ENCODE peak calls at places on chromosomes 16 and 17, in nine cellular contexts. F is CD8-positive, alpha-beta T cell; K is suprapubic skin; P is GM23248; O is epithelial cell of esophagus; I is bronchial epithelial cell; S is AG09309; B is heart left ventricle; Z is astrocyte of the spinal cord. U is an unnamed sample.
A peak's percentile ranks its signal among the peaks of the same experiment; 100 is the strongest.

GRCh38 chr16:48323783-48324775 is 61.1 kb downstream of the SIAH1 start:
- DNase-seq in K (no peak), S (no peak), B (no peak), F (no peak), I (no peak), P (peak; percentile 42), O (no peak), Z (no peak), U (no peak)

GRCh38 chr17:72419866-72420774 is 299.3 kb downstream of the SOX9 start:
- DNase-seq in S (no peak), B (no peak), P (peak; percentile 12), I (no peak), Z (peak; percentile 56), F (no peak), K (no peak), O (no peak), U (no peak)

GRCh38 chr16:27489421-27489820 is 60.3 kb downstream of the GTF3C1 start:
- DNase-seq in S (no peak), B (no peak), Z (no peak), I (no peak), F (no peak), O (no peak), P (no peak), K (no peak), U (no peak)

GRCh38 chr16:47644166-47644565 is 183.0 kb downstream of the PHKB start:
- DNase-seq in O (peak; percentile 52), K (no peak), B (peak; percentile 27), Z (peak; percentile 94), P (peak; percentile 78), S (peak; percentile 43), I (peak; percentile 51), F (no peak), U (no peak)

GRCh38 chr16:85180047-85180878 is 68.0 kb upstream of the CIBAR2 start:
- DNase-seq in Z (no peak), F (no peak), I (no peak), P (no peak), S (no peak), O (no peak), B (no peak), K (no peak), U (no peak)

GRCh38 chr16:73057369-73058210 is 9.7 kb upstream of the ZFHX3 start:
- DNase-seq in O (peak; percentile 35), P (peak; percentile 69), F (no peak), K (no peak), I (no peak), S (no peak), Z (no peak), B (peak; percentile 40), U (no peak)

GRCh38 chr17:63426917-63427308 is 19.2 kb downstream of the CYB561 start:
- DNase-seq in Z (no peak), O (no peak), I (no peak), B (no peak), K (no peak), P (no peak), S (no peak), F (no peak), U (no peak)

GRCh38 chr17:30933966-30934365 is 12.2 kb downstream of the ADAP2 start:
- DNase-seq in K (no peak), O (no peak), P (no peak), I (peak; percentile 14), F (no peak), Z (no peak), S (no peak), B (no peak), U (no peak)

GRCh38 chr17:18257747-18258355 is 687 bp downstream of the FLII start:
- DNase-seq in O (peak; percentile 62), B (peak; percentile 75), Z (peak; percentile 66), P (peak; percentile 94), I (peak; percentile 39), F (no peak), K (peak; percentile 89), S (no peak), U (no peak)

GRCh38 chr16:85637061-85637807 is 24.1 kb downstream of the GSE1 start:
- DNase-seq in F (no peak), B (no peak), O (no peak), S (no peak), K (no peak), P (no peak), I (no peak), Z (no peak), U (no peak)

GRCh38 chr16:15444264-15444663 is 9.9 kb downstream of the BMERB1 start:
- DNase-seq in Z (no peak), K (no peak), O (no peak), P (no peak), B (no peak), F (no peak), S (no peak), I (no peak), U (no peak)

GRCh38 chr17:37742762-37743611 is 1.9 kb downstream of the HNF1B start:
- DNase-seq in S (no peak), F (no peak), K (no peak), P (peak; percentile 29), I (no peak), O (no peak), B (no peak), Z (no peak), U (no peak)

GRCh38 chr16:51734220-51734619 is 583.1 kb upstream of the SALL1 start:
- DNase-seq in F (no peak), S (no peak), B (no peak), P (no peak), Z (no peak), I (no peak), K (no peak), O (no peak), U (no peak)

GRCh38 chr16:16915771-16916170 is 536.8 kb downstream of the NPIPA7 start:
- DNase-seq in Z (no peak), B (no peak), K (no peak), O (no peak), S (no peak), F (no peak), I (no peak), P (no peak), U (no peak)

GRCh38 chr17:4314179-4314578 is 50.4 kb upstream of the ANKFY1 start:
- DNase-seq in B (no peak), I (no peak), P (no peak), K (no peak), O (no peak), S (no peak), Z (no peak), F (no peak), U (no peak)

GRCh38 chr17:16465861-16466338 is 26.1 kb downstream of the LRRC75A start:
- DNase-seq in I (no peak), S (no peak), B (no peak), K (no peak), Z (no peak), F (no peak), O (no peak), P (no peak), U (no peak)

GRCh38 chr16:75566889-75567255 is 693 bp downstream of the GABARAPL2 start:
- DNase-seq in Z (no peak), K (no peak), S (no peak), P (peak; percentile 58), I (no peak), B (no peak), O (peak; percentile 17), F (no peak), U (no peak)

GRCh38 chr17:59451706-59452105 is 113.7 kb upstream of the DHX40 start:
- DNase-seq in S (no peak), F (no peak), I (peak; percentile 90), K (no peak), B (no peak), Z (peak; percentile 58), O (peak; percentile 96), P (peak; percentile 88), U (no peak)

GRCh38 chr17:2794116-2794803 is 2.0 kb upstream of the RAP1GAP2 start:
- DNase-seq in I (no peak), S (no peak), O (no peak), F (no peak), P (no peak), K (no peak), Z (no peak), B (no peak), U (no peak)
- H3K4me3 ChIP-seq in I (no peak overlapping the region), S (no peak overlapping the region), O (no peak overlapping the region), F (peak overlapping the region; percentile 7), P (no peak overlapping the region), K (no peak overlapping the region), Z (no peak overlapping the region), B (no peak overlapping the region), U (no peak overlapping the region)

GRCh38 chr16:89114159-89114981 is 20.7 kb downstream of the ACSF3 start:
- DNase-seq in O (peak; percentile 21), K (no peak), Z (peak; percentile 24), I (no peak), S (no peak), F (no peak), B (no peak), P (no peak), U (no peak)
- H3K4me3 ChIP-seq in O (no peak overlapping the region), K (peak overlapping the region; percentile 9), Z (no peak overlapping the region), I (no peak overlapping the region), S (no peak overlapping the region), F (peak overlapping the region; percentile 40), B (no peak overlapping the region), P (no peak overlapping the region), U (no peak overlapping the region)

DNA sequence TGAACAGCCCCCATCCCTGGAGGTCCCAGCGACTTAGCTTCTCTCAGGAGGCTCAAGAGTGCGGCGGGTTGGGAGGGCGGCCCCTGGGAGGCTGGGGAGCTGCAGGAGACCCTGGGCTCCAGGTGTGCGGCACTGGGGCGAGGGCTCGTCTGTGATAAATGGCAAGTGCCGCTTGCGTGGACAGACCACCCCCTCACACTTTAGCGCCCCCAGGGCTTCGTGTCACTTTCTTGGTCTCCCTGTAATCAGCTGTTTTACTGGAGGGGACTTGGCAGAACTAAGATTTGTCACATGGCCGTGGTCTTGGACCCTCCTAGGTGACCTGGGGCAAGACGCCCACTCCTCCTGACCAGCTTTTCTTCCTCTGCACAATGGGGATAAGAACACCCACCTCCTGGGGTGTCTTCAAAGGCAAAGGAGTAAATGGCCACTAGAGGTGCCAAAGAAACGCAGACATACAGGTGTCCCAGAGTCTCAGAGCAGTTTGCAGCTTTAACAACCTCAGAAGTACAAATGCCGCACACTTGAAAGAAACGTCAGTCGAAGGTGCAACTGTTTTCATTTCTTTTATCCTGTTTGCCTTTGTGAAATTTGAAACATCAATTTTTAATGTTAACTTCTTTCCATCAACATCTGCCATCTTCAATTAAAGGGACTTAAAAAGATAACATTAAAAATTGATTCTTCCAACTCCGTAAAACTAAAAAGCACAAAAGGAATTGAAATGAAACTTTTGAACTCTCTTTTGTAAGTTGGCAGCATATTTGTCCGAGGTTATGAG is 946 bp downstream of the OSGIN1 start:
- DNase-seq in I (peak; percentile 64), S (no peak), P (peak; percentile 63), B (no peak), F (no peak), O (peak; percentile 70), K (no peak), Z (peak; percentile 35), U (no peak)
- H3K4me3 ChIP-seq in I (peak overlapping the region; percentile 62), S (peak overlapping the region; percentile 74), P (peak overlapping the region; percentile 81), B (peak overlapping the region; percentile 36), F (no peak overlapping the region), O (peak overlapping the region; percentile 60), K (peak overlapping the region; percentile 65), Z (peak overlapping the region; percentile 50), U (peak overlapping the region; percentile 59)

DNA sequence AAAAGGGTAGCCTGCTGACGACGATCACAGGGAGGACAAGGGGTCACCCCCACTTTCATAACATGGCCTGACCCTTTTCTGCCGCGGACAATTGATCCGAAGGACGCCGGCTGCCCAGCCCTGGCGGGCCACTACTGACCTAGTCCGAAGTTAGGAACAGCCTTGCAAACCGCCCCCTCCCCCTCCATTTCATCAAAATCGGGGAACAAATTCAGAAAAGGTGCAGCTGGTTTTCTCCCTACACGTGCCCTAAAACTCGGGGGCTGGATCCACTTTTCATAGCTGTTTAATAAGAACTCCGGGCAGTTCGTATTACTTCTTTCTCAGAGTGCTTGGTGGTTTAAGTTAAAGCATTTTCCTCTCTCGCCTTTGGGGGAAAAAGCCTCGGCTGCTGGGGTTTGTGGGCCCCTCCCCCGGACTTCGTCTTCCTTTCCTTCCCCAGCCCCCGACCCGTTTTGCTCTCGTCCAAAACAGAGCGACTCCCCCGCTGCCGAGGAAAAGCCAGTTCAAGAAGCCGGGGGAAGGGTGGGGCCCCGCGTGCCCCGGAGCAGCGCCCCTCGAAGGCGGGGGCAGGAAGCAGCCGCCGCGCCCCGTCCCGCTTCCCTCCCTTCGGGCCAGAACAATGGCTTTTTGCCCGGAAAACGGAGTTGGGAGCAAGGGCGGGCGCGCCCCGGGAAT is 643 bp upstream of the CBX2 start:
- DNase-seq in F (no peak), K (no peak), S (no peak), B (peak; percentile 82), I (no peak), O (no peak), P (peak; percentile 64), Z (no peak), U (no peak)
- H3K4me3 ChIP-seq in F (peak overlapping the region; percentile 30), K (peak overlapping the region; percentile 69), S (peak overlapping the region; percentile 17), B (peak overlapping the region; percentile 26), I (peak overlapping the region; percentile 40), O (peak overlapping the region; percentile 37), P (peak overlapping the region; percentile 58), Z (peak overlapping the region; percentile 32), U (peak overlapping the region; percentile 76)